ENCODE peak calls at places on chromosomes 12 and 14, in five cellular contexts. One of them, this sample, is unnamed.

GRCh38 chr12:13383379-13383778 is 186.9 kb downstream of the EMP1 start:
- DNase-seq in lower leg skin: no peak
- DNase-seq in A549: no peak
- DNase-seq in suprapubic skin: no peak
- DNase-seq in GM12891: no peak
- DNase-seq in this sample: no peak

GRCh38 chr14:92427096-92427495 is 86.5 kb upstream of the RIN3 start:
- DNase-seq in lower leg skin: no peak
- DNase-seq in A549: no peak
- DNase-seq in suprapubic skin: no peak
- DNase-seq in GM12891: no peak
- DNase-seq in this sample: no peak

GRCh38 chr12:86697916-86698315 is 441.7 kb upstream of the MGAT4C start:
- DNase-seq in lower leg skin: no peak
- DNase-seq in A549: no peak
- DNase-seq in suprapubic skin: no peak
- DNase-seq in GM12891: no peak
- DNase-seq in this sample: no peak

GRCh38 chr14:89507926-89508460 is 91.0 kb upstream of the FOXN3 start:
- DNase-seq in lower leg skin: no peak
- DNase-seq in A549: no peak
- DNase-seq in suprapubic skin: no peak
- DNase-seq in GM12891: no peak
- DNase-seq in this sample: no peak

GRCh38 chr14:26415618-26416123 is 182.2 kb downstream of the NOVA1 start:
- DNase-seq in lower leg skin: no peak
- DNase-seq in A549: no peak
- DNase-seq in suprapubic skin: peak; percentile 82
- DNase-seq in GM12891: no peak
- DNase-seq in this sample: peak; percentile 91

GRCh38 chr12:94550964-94551363 is 91.3 kb upstream of the CEP83 start:
- DNase-seq in lower leg skin: peak; percentile 40
- DNase-seq in A549: no peak
- DNase-seq in suprapubic skin: no peak
- DNase-seq in GM12891: no peak
- DNase-seq in this sample: no peak

GRCh38 chr12:121227294-121227693 is 17.4 kb downstream of the P2RX4 start:
- DNase-seq in lower leg skin: no peak
- DNase-seq in A549: no peak
- DNase-seq in suprapubic skin: no peak
- DNase-seq in GM12891: no peak
- DNase-seq in this sample: no peak

GRCh38 chr14:64815257-64815656 is 64.5 kb downstream of the SPTB start:
- DNase-seq in lower leg skin: peak; percentile 45
- DNase-seq in A549: no peak
- DNase-seq in suprapubic skin: no peak
- DNase-seq in GM12891: no peak
- DNase-seq in this sample: no peak

GRCh38 chr12:13573698-13574321 is 377.3 kb downstream of the EMP1 start:
- DNase-seq in lower leg skin: no peak
- DNase-seq in A549: peak; percentile 21
- DNase-seq in suprapubic skin: no peak
- DNase-seq in GM12891: no peak
- DNase-seq in this sample: no peak

GRCh38 chr12:72057330-72057911 is 118.8 kb downstream of the TPH2 start:
- DNase-seq in lower leg skin: no peak
- DNase-seq in A549: no peak
- DNase-seq in suprapubic skin: no peak
- DNase-seq in GM12891: no peak
- DNase-seq in this sample: no peak

GRCh38 chr14:23009483-23009938 is 432 bp downstream of the C14orf93 start:
- DNase-seq in lower leg skin: peak; percentile 23
- DNase-seq in A549: no peak
- DNase-seq in suprapubic skin: no peak
- DNase-seq in GM12891: no peak
- DNase-seq in this sample: no peak

GRCh38 chr12:132711169-132711843 is 664 bp downstream of the PGAM5 start:
- DNase-seq in lower leg skin: no peak
- DNase-seq in A549: no peak
- DNase-seq in suprapubic skin: no peak
- DNase-seq in GM12891: no peak
- DNase-seq in this sample: no peak

GRCh38 chr12:38721611-38722252 is 183.7 kb downstream of the CPNE8 start:
- DNase-seq in lower leg skin: no peak
- DNase-seq in A549: no peak
- DNase-seq in suprapubic skin: no peak
- DNase-seq in GM12891: no peak
- DNase-seq in this sample: no peak

GRCh38 chr14:64708148-64709004 is 4.2 kb downstream of the PLEKHG3 start:
- DNase-seq in lower leg skin: peak; percentile 85
- DNase-seq in A549: peak; percentile 78
- DNase-seq in suprapubic skin: peak; percentile 62
- DNase-seq in GM12891: no peak
- DNase-seq in this sample: no peak

GRCh38 chr14:24132061-24132685 is 1.7 kb downstream of the FITM1 start:
- DNase-seq in lower leg skin: no peak
- DNase-seq in A549: no peak
- DNase-seq in suprapubic skin: no peak
- DNase-seq in GM12891: no peak
- DNase-seq in this sample: no peak

GRCh38 chr12:120797677-120798642 is 72.3 kb downstream of the ACADS start:
- DNase-seq in lower leg skin: no peak
- DNase-seq in A549: no peak
- DNase-seq in suprapubic skin: no peak
- DNase-seq in GM12891: no peak
- DNase-seq in this sample: no peak

GRCh38 chr14:25461780-25462179 is 411.8 kb upstream of the STXBP6 start:
- DNase-seq in lower leg skin: no peak
- DNase-seq in A549: no peak
- DNase-seq in suprapubic skin: no peak
- DNase-seq in GM12891: no peak
- DNase-seq in this sample: no peak

GRCh38 chr14:89327771-89328212 is 89.2 kb downstream of the FOXN3 start:
- DNase-seq in lower leg skin: no peak
- DNase-seq in A549: no peak
- DNase-seq in suprapubic skin: no peak
- DNase-seq in GM12891: no peak
- DNase-seq in this sample: no peak

GRCh38 chr12:18383203-18383602 is 121.9 kb downstream of the PIK3C2G start:
- DNase-seq in lower leg skin: no peak
- DNase-seq in A549: peak; percentile 32
- DNase-seq in suprapubic skin: no peak
- DNase-seq in GM12891: no peak
- DNase-seq in this sample: no peak

GRCh38 chr12:9118161-9118560 is 2.4 kb upstream of the A2M start:
- DNase-seq in lower leg skin: no peak
- DNase-seq in A549: no peak
- DNase-seq in suprapubic skin: no peak
- DNase-seq in GM12891: no peak
- DNase-seq in this sample: no peak

GRCh38 chr12:9113987-9114309 is 1.8 kb downstream of the A2M start:
- DNase-seq in lower leg skin: no peak
- DNase-seq in A549: no peak
- DNase-seq in suprapubic skin: no peak
- DNase-seq in GM12891: no peak
- DNase-seq in this sample: no peak

GRCh38 chr12:9114946-9115345 is 773 bp downstream of the A2M start:
- DNase-seq in lower leg skin: no peak
- DNase-seq in A549: no peak
- DNase-seq in suprapubic skin: no peak
- DNase-seq in GM12891: no peak
- DNase-seq in this sample: no peak

GRCh38 chr12:9113296-9113986 is 2.3 kb downstream of the A2M start:
- DNase-seq in lower leg skin: no peak
- DNase-seq in A549: no peak
- DNase-seq in suprapubic skin: no peak
- DNase-seq in GM12891: no peak
- DNase-seq in this sample: no peak

DNA sequence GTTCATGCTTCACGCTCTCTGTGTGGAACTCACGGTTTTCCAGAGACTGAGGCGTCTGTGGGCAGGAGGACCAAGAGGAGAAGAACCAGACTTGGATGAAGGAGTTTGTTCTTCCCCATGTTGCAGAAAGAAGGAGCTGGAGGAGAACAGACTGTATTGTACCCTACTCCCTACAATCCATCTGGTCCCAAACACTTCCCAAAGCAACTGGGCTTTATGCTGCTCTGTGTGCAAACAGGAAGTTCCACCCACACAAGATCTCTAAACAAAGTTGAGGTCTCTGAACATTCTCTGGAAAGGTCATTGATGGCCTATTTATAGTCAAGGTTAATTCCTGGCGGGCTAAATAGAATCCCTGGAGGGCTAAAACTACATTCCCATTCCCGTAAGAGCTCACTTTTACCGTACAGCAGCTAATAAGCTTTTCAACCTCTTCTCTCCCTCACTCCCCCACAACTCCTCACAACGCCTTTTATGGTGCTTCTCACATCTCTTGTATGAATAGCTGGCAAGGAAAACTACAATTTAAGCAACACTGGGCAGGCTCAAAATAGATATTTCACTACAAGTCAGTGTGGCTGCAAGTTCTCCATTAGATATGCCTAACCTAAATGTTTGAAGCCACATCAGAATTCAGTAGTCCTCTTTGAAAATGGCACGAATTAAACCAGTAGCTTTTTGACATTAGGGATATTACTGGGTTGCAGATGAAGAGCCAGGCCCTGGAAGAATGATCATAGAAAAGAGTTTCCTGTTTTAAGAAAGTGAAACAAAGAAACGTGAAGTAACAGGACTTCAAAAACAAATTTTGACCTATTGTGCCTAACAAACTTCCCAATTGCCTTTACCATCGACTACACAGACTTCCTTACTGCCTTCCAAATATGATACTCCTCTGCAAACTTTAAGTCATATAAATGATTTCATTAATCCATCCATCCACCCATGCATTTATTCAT is at the start of gene A2M:
- DNase-seq in lower leg skin: no peak
- DNase-seq in A549: no peak
- DNase-seq in suprapubic skin: no peak
- DNase-seq in GM12891: no peak
- DNase-seq in this sample: no peak
- TF ChIP-seq POLR2A in lower leg skin: no peak
- TF ChIP-seq POLR2A in A549: no peak
- TF ChIP-seq POLR2A in suprapubic skin: no peak
- TF ChIP-seq POLR2A in GM12891: no peak
- TF ChIP-seq POLR2A in this sample: no peak

DNA sequence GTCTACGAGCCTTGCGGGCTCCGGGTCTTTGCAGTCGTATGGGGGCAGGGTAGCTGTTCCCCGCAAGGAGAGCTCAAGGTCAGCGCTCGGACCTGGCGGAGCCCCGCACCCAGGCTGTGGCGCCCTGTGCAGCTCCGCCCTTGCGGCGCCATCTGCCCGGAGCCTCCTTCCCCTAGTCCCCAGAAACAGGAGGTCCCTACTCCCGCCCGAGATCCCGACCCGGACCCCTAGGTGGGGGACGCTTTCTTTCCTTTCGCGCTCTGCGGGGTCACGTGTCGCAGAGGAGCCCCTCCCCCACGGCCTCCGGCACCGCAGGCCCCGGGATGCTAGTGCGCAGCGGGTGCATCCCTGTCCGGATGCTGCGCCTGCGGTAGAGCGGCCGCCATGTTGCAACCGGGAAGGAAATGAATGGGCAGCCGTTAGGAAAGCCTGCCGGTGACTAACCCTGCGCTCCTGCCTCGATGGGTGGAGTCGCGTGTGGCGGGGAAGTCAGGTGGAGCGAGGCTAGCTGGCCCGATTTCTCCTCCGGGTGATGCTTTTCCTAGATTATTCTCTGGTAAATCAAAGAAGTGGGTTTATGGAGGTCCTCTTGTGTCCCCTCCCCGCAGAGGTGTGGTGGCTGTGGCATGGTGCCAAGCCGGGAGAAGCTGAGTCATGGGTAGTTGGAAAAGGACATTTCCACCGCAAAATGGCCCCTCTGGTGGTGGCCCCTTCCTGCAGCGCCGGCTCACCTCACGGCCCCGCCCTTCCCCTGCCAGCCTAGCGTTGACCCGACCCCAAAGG is 788 bp downstream of the GAPDH start:
- DNase-seq in lower leg skin: peak; percentile 96
- DNase-seq in A549: peak; percentile 64
- DNase-seq in suprapubic skin: peak; percentile 93
- DNase-seq in GM12891: peak; percentile 51
- DNase-seq in this sample: no peak
- TF ChIP-seq POLR2A in lower leg skin: no peak
- TF ChIP-seq POLR2A in A549: peak; percentile 18
- TF ChIP-seq POLR2A in suprapubic skin: no peak
- TF ChIP-seq POLR2A in GM12891: peak; percentile 31
- TF ChIP-seq POLR2A in this sample: peak; percentile 22

GRCh38 chr14:58395815-58396626 is at the start of gene TOMM20L:
- DNase-seq in lower leg skin: peak; percentile 94
- DNase-seq in A549: peak; percentile 65
- DNase-seq in suprapubic skin: peak; percentile 74
- DNase-seq in GM12891: peak; percentile 89
- DNase-seq in this sample: no peak
- TF ChIP-seq POLR2A in lower leg skin: no peak
- TF ChIP-seq POLR2A in A549: peak; percentile 17
- TF ChIP-seq POLR2A in suprapubic skin: no peak
- TF ChIP-seq POLR2A in GM12891: no peak
- TF ChIP-seq POLR2A in this sample: no peak

GRCh38 chr12:6916426-6917200 is 2.2 kb downstream of the ENO2 start:
- DNase-seq in lower leg skin: no peak
- DNase-seq in A549: no peak
- DNase-seq in suprapubic skin: no peak
- DNase-seq in GM12891: no peak
- DNase-seq in this sample: no peak

GRCh38 chr12:6915023-6915788 is 826 bp downstream of the ENO2 start:
- DNase-seq in lower leg skin: no peak
- DNase-seq in A549: peak; percentile 65
- DNase-seq in suprapubic skin: no peak
- DNase-seq in GM12891: no peak
- DNase-seq in this sample: no peak

GRCh38 chr12:6915789-6916285 is 1.5 kb downstream of the ENO2 start:
- DNase-seq in lower leg skin: no peak
- DNase-seq in A549: no peak
- DNase-seq in suprapubic skin: no peak
- DNase-seq in GM12891: no peak
- DNase-seq in this sample: no peak

GRCh38 chr12:6912164-6912956 is 2.0 kb upstream of the ENO2 start:
- DNase-seq in lower leg skin: no peak
- DNase-seq in A549: no peak
- DNase-seq in suprapubic skin: no peak
- DNase-seq in GM12891: no peak
- DNase-seq in this sample: no peak

DNA sequence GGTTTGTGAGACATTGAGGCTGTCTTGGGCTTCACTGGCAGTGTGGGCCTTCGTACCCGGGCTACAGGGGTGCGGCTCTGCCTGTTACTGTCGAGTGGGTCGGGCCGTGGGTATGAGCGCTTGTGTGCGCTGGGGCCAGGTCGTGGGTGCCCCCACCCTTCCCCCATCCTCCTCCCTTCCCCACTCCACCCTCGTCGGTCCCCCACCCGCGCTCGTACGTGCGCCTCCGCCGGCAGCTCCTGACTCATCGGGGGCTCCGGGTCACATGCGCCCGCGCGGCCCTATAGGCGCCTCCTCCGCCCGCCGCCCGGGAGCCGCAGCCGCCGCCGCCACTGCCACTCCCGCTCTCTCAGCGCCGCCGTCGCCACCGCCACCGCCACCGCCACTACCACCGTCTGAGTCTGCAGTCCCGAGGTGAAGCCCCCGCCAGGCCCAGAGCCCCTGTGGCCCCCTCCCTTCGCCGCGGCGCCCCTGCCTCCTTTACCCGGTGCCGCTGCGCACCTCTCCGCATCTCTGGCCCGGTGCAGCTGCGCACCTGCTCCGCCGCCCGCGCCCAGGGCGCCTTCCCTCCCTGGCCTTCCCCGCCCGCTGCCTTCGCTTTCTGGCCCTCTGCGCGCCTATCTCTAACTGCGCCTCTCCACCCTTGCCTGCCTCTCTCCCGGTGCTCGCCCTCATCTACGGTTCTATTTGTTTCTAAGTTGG is at the start of gene ENO2:
- DNase-seq in lower leg skin: peak; percentile 97
- DNase-seq in A549: peak; percentile 79
- DNase-seq in suprapubic skin: peak; percentile 89
- DNase-seq in GM12891: peak; percentile 75
- DNase-seq in this sample: no peak
- TF ChIP-seq POLR2A in lower leg skin: no peak
- TF ChIP-seq POLR2A in A549: peak; percentile 39
- TF ChIP-seq POLR2A in suprapubic skin: no peak
- TF ChIP-seq POLR2A in GM12891: no peak
- TF ChIP-seq POLR2A in this sample: peak; percentile 31